ENCODE peak calls at places on chromosomes 7 and 10, in seven cellular contexts. F is PC-9, M is adrenal gland, T is IMR-90, G is AG04450, I is fibroblast of lung, E is astrocyte. W is an unnamed sample.

GRCh38 chr7:23462846-23463245 is 7.4 kb downstream of the IGF2BP3 start:
- DNase-seq in I (peak), T (peak), E (peak), G (no peak), M (no peak), F (peak), W (no peak)

GRCh38 chr7:27112960-27113949 is 10.8 kb upstream of the HOXA2 start:
- DNase-seq in E (peak), I (peak), F (peak), T (peak), M (peak), G (peak), W (peak)

GRCh38 chr10:19816420-19817250 is at the start of gene PLXDC2:
- DNase-seq in E (peak), T (peak), G (peak), F (no peak), M (peak), I (peak), W (no peak)

GRCh38 chr10:47269294-47269693 is 30.7 kb upstream of the GDF10 start:
- DNase-seq in E (no peak), G (no peak), F (no peak), M (no peak), T (no peak), I (peak), W (no peak)

GRCh38 chr10:1596482-1596881 is 140.8 kb downstream of the ADARB2 start:
- DNase-seq in M (no peak), E (no peak), T (no peak), I (no peak), F (no peak), G (no peak), W (no peak)

GRCh38 chr7:43528581-43529354 is 54.1 kb upstream of the STK17A start:
- DNase-seq in F (no peak), I (no peak), G (no peak), M (no peak), E (no peak), T (no peak), W (no peak)

GRCh38 chr10:129658673-129659072 is 191.6 kb downstream of the MGMT start:
- DNase-seq in G (no peak), E (no peak), T (no peak), F (no peak), M (no peak), I (no peak), W (no peak)

GRCh38 chr7:108592633-108593277 is 23.1 kb downstream of the DNAJB9 start:
- DNase-seq in M (no peak), G (no peak), E (no peak), I (peak), F (no peak), T (no peak), W (peak)

GRCh38 chr7:149708026-149708425 is 65.4 kb downstream of the ZNF467 start:
- DNase-seq in T (no peak), E (no peak), I (no peak), G (no peak), F (no peak), M (no peak), W (no peak)

GRCh38 chr7:29569648-29570047 is 6.0 kb downstream of the PRR15 start:
- DNase-seq in M (no peak), T (no peak), F (peak), I (no peak), E (no peak), G (no peak), W (no peak)

GRCh38 chr7:127362364-127363027 is 30.0 kb downstream of the ZNF800 start:
- DNase-seq in E (no peak), F (no peak), M (no peak), I (no peak), T (no peak), G (no peak), W (no peak)

GRCh38 chr7:5143935-5144903 is 45.8 kb upstream of the WIPI2 start:
- DNase-seq in E (peak), G (no peak), F (peak), I (no peak), M (peak), T (peak), W (no peak)

GRCh38 chr10:78932084-78932386 is 136.7 kb upstream of the ZMIZ1 start:
- DNase-seq in M (no peak), G (no peak), F (no peak), T (no peak), E (no peak), I (no peak), W (no peak)

GRCh38 chr10:127694580-127695193 is 42.3 kb upstream of the FOXI2 start:
- DNase-seq in T (no peak), I (no peak), G (no peak), M (no peak), F (peak), E (no peak), W (peak)

GRCh38 chr7:93902777-93903423 is 3.5 kb upstream of the GNGT1 start:
- DNase-seq in F (no peak), G (peak), T (peak), I (peak), M (no peak), E (peak), W (peak)

GRCh38 chr7:136133491-136133990 is 156.4 kb upstream of the MTPN start:
- DNase-seq in I (peak), T (peak), E (peak), M (no peak), F (no peak), G (peak), W (no peak)

GRCh38 chr7:128409435-128410091 is at the start of gene IMPDH1:
- DNase-seq in I (peak), G (peak), F (peak), T (peak), M (peak), E (no peak), W (peak)

GRCh38 chr10:74290703-74291102 is 139.7 kb downstream of the ADK start:
- DNase-seq in E (peak), T (peak), M (no peak), F (no peak), I (peak), G (no peak), W (no peak)

GRCh38 chr10:60960913-60961312 is 16.9 kb upstream of the RHOBTB1 start:
- DNase-seq in I (no peak), F (no peak), E (no peak), G (no peak), T (no peak), M (no peak), W (no peak)

GRCh38 chr7:50497068-50497642 is 47.0 kb upstream of the FIGNL1 start:
- DNase-seq in E (peak), I (peak), F (no peak), M (peak), T (peak), G (no peak), W (no peak)

GRCh38 chr7:75878769-75879596 is at the start of gene RHBDD2:
- DNase-seq in F (peak), E (peak), T (peak), M (peak), G (peak), I (peak), W (peak)
- TF ChIP-seq CTCF in F (no peak), E (no peak), T (peak), M (no peak), G (peak), I (no peak), W (no peak)

GRCh38 chr10:22610595-22610994 is 103.8 kb downstream of the PIP4K2A start:
- DNase-seq in E (no peak), G (no peak), I (no peak), T (no peak), F (no peak), M (no peak), W (no peak)
- H3K27ac ChIP-seq in E (no peak), G (no peak), I (no peak), T (no peak), F (no peak), M (no peak), W (no peak)

GRCh38 chr10:116270691-116271592 is 2.1 kb downstream of the GFRA1 start:
- DNase-seq in T (peak), M (no peak), G (no peak), I (no peak), E (no peak), F (no peak), W (no peak)

GRCh38 chr10:116271593-116272496 is 1.2 kb downstream of the GFRA1 start:
- DNase-seq in T (peak), F (no peak), I (peak), M (no peak), G (no peak), E (no peak), W (no peak)

GRCh38 chr10:116272497-116273221 is at the start of gene GFRA1:
- DNase-seq in M (peak), F (no peak), I (peak), G (no peak), E (no peak), T (peak), W (no peak)

GRCh38 chr10:116278832-116279231 is 5.8 kb upstream of the GFRA1 start:
- DNase-seq in E (peak), T (peak), F (no peak), I (no peak), M (no peak), G (no peak), W (no peak)

GRCh38 chr10:116274141-116274861 is 1.3 kb upstream of the GFRA1 start:
- DNase-seq in T (no peak), M (no peak), G (no peak), E (no peak), I (peak), F (no peak), W (no peak)
- TF ChIP-seq CTCF in T (no peak), M (no peak), G (no peak), E (no peak), I (no peak), F (no peak), W (no peak)

GRCh38 chr10:124721295-124722052 is 22.7 kb downstream of the FAM53B start:
- DNase-seq in T (no peak), I (peak), G (no peak), M (peak), F (no peak), E (no peak), W (no peak)
- H3K27ac ChIP-seq in T (no peak), I (no peak), G (no peak), M (peak), F (no peak), E (no peak), W (peak)

GRCh38 chr7:152974577-152974976 is 215.0 kb downstream of the ACTR3B start:
- DNase-seq in E (no peak), F (no peak), I (no peak), G (no peak), M (no peak), T (no peak), W (no peak)
- TF ChIP-seq CTCF in E (no peak), F (no peak), I (no peak), G (no peak), M (no peak), T (no peak), W (no peak)

GRCh38 chr7:157339777-157340677 is 3.2 kb downstream of the DNAJB6 start:
- DNase-seq in G (no peak), T (peak), E (peak), F (peak), I (peak), M (peak), W (peak)
- H3K27ac ChIP-seq in G (no peak), T (no peak), E (no peak), F (peak), I (no peak), M (no peak), W (peak)